ENCODE peak calls at places on chromosomes 6 and 20, in seven cellular contexts. X is mucosa of descending colon, N is progenitor cell of endocrine pancreas, G is omental fat pad, B is AG09309, Y is astrocyte of the cerebellum, V is astrocyte of the spinal cord. C is an unnamed sample.
A peak's percentile ranks its signal among the peaks of the same experiment; 100 is the strongest.

GRCh38 chr6:41275489-41275888 is 11.0 kb downstream of the TREM1 start:
- DNase-seq in X (no peak), N (no peak), G (no peak), B (no peak), Y (no peak), V (no peak), C (no peak)

GRCh38 chr20:49915118-49915379 is 280 bp downstream of the SPATA2 start:
- DNase-seq in X (no peak), N (no peak), G (no peak), B (no peak), Y (no peak), V (no peak), C (no peak)

GRCh38 chr6:88919032-88919431 is 44.4 kb downstream of the RNGTT start:
- DNase-seq in X (no peak), N (no peak), G (no peak), B (no peak), Y (no peak), V (no peak), C (no peak)

GRCh38 chr6:13288969-13289391 is 39.4 kb downstream of the TBC1D7 start:
- DNase-seq in X (no peak), N (no peak), G (peak; percentile 20), B (no peak), Y (no peak), V (no peak), C (no peak)

GRCh38 chr6:119322715-119323350 is 26.7 kb downstream of the MAN1A1 start:
- DNase-seq in X (no peak), N (no peak), G (no peak), B (no peak), Y (no peak), V (no peak), C (no peak)

GRCh38 chr6:117448732-117449131 is 23.0 kb upstream of the ROS1 start:
- DNase-seq in X (no peak), N (no peak), G (no peak), B (peak; percentile 91), Y (peak; percentile 94), V (peak; percentile 95), C (peak; percentile 67)

GRCh38 chr6:44642870-44643522 is 255.5 kb downstream of the CDC5L start:
- DNase-seq in X (no peak), N (no peak), G (no peak), B (no peak), Y (no peak), V (peak; percentile 64), C (no peak)

GRCh38 chr6:68777956-68778355 is 142.9 kb downstream of the ADGRB3 start:
- DNase-seq in X (no peak), N (no peak), G (no peak), B (no peak), Y (peak; percentile 15), V (peak; percentile 44), C (no peak)

GRCh38 chr6:119463081-119463626 is 113.6 kb upstream of the MAN1A1 start:
- DNase-seq in X (no peak), N (no peak), G (no peak), B (no peak), Y (no peak), V (no peak), C (no peak)

GRCh38 chr20:48618052-48618451 is 209.7 kb downstream of the PREX1 start:
- DNase-seq in X (peak; percentile 15), N (no peak), G (no peak), B (no peak), Y (no peak), V (no peak), C (no peak)

GRCh38 chr6:8556370-8557018 is 121.1 kb upstream of the SLC35B3 start:
- DNase-seq in X (no peak), N (no peak), G (no peak), B (no peak), Y (no peak), V (peak; percentile 55), C (no peak)

GRCh38 chr6:30942338-30943060 is 1.7 kb downstream of the MUCL3 start:
- DNase-seq in X (peak; percentile 75), N (peak; percentile 65), G (peak; percentile 35), B (peak; percentile 43), Y (peak; percentile 42), V (peak; percentile 71), C (peak; percentile 45)

GRCh38 chr20:51616060-51616459 is 73.5 kb upstream of the NFATC2 start:
- DNase-seq in X (no peak), N (no peak), G (no peak), B (no peak), Y (no peak), V (no peak), C (no peak)

GRCh38 chr6:169725270-169726048 is 1.2 kb upstream of the PHF10 start:
- DNase-seq in X (peak; percentile 59), N (peak; percentile 30), G (peak; percentile 73), B (no peak), Y (no peak), V (peak; percentile 78), C (no peak)

GRCh38 chr6:33677153-33677660 is 34.3 kb downstream of the UQCC2 start:
- DNase-seq in X (no peak), N (no peak), G (no peak), B (no peak), Y (peak; percentile 6), V (no peak), C (peak; percentile 22)

GRCh38 chr20:47019106-47019824 is 124.6 kb downstream of the EYA2 start:
- DNase-seq in X (no peak), N (no peak), G (no peak), B (peak; percentile 91), Y (no peak), V (peak; percentile 36), C (peak; percentile 86)

GRCh38 chr20:63116412-63117106 is 99.4 kb downstream of the YTHDF1 start:
- DNase-seq in X (peak; percentile 23), N (peak; percentile 67), G (no peak), B (no peak), Y (no peak), V (peak; percentile 7), C (no peak)

GRCh38 chr20:20697325-20697845 is 15.1 kb downstream of the RALGAPA2 start:
- DNase-seq in X (no peak), N (no peak), G (no peak), B (no peak), Y (no peak), V (no peak), C (no peak)

GRCh38 chr6:67501738-67502137 is 1133.3 kb upstream of the ADGRB3 start:
- DNase-seq in X (no peak), N (no peak), G (no peak), B (no peak), Y (no peak), V (no peak), C (no peak)

GRCh38 chr20:36399969-36400545 is 93.9 kb downstream of the DLGAP4 start:
- DNase-seq in X (no peak), N (no peak), G (no peak), B (no peak), Y (no peak), V (no peak), C (no peak)

GRCh38 chr6:51398064-51398740 is 579.5 kb downstream of the TFAP2B start:
- DNase-seq in X (no peak), N (no peak), G (no peak), B (no peak), Y (no peak), V (no peak), C (no peak)

GRCh38 chr20:48826883-48827771 is 672 bp downstream of the PREX1 start:
- DNase-seq in X (no peak), N (no peak), G (no peak), B (no peak), Y (no peak), V (peak; percentile 38), C (no peak)

GRCh38 chr6:135876048-135876447 is 24.5 kb downstream of the PDE7B start:
- DNase-seq in X (no peak), N (no peak), G (no peak), B (no peak), Y (no peak), V (no peak), C (no peak)

GRCh38 chr20:58870293-58871014 is 17.9 kb downstream of the GNAS start:
- DNase-seq in X (peak; percentile 78), N (peak; percentile 71), G (peak; percentile 40), B (no peak), Y (peak; percentile 38), V (peak; percentile 45), C (no peak)

GRCh38 chr20:36315545-36316351 is 9.6 kb downstream of the DLGAP4 start:
- DNase-seq in X (no peak), N (no peak), G (no peak), B (no peak), Y (no peak), V (no peak), C (no peak)

GRCh38 chr6:16049178-16049577 is 79.7 kb upstream of the MYLIP start:
- DNase-seq in X (no peak), N (no peak), G (no peak), B (no peak), Y (no peak), V (peak; percentile 53), C (no peak)

GRCh38 chr6:52503344-52503747 is 73.5 kb downstream of the TRAM2 start:
- DNase-seq in X (no peak), N (no peak), G (no peak), B (no peak), Y (no peak), V (peak; percentile 51), C (no peak)

GRCh38 chr6:87705070-87705691 is 3.1 kb upstream of the AKIRIN2 start:
- DNase-seq in X (no peak), N (no peak), G (no peak), B (no peak), Y (no peak), V (peak; percentile 18), C (no peak)

GRCh38 chr6:21083708-21084107 is 509.8 kb upstream of the SOX4 start:
- DNase-seq in X (no peak), N (no peak), G (no peak), B (no peak), Y (no peak), V (no peak), C (no peak)

GRCh38 chr6:43442935-43443334 is 12.4 kb downstream of the DLK2 start:
- DNase-seq in X (no peak), N (no peak), G (no peak), B (no peak), Y (no peak), V (no peak), C (no peak)
- TF ChIP-seq CTCF in X (no peak), N (no peak), G (no peak), B (no peak), Y (no peak), V (no peak), C (no peak)

GRCh38 chr6:150924808-150925654 is 59.5 kb downstream of the MTHFD1L start:
- DNase-seq in X (no peak), N (no peak), G (no peak), B (peak; percentile 44), Y (no peak), V (no peak), C (peak; percentile 68)
- TF ChIP-seq CTCF in X (no peak), N (no peak), G (no peak), B (no peak), Y (no peak), V (peak; percentile 0), C (no peak)

GRCh38 chr20:4949833-4950178 is 51.5 kb downstream of the SLC23A2 start:
- DNase-seq in X (no peak), N (no peak), G (no peak), B (no peak), Y (peak; percentile 53), V (peak; percentile 45), C (no peak)
- TF ChIP-seq CTCF in X (peak; percentile 30), N (peak; percentile 45), G (no peak), B (peak; percentile 67), Y (peak; percentile 74), V (peak; percentile 63), C (peak; percentile 71)

DNA sequence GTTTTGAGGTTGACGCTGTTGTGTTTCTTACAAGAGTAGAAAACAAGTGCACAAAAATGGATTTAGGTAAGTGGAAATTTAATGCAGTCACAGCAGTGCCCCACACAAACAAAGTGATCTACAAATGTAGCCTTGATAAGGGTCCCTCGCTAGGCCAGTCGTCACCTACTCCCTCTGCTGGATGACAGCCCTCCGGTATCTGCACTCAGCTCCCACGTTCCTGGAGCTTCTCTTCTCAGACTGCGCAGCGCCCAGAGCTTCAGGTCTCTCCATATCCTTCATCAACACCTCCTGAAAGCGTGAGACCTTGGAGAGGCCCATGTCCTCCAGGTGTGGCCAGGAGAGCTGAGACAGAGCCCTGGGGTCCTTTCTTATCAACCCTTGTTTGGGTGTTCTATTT is 58.3 kb upstream of the MAP3K4 start:
- DNase-seq in X (no peak), N (no peak), G (no peak), B (no peak), Y (no peak), V (no peak), C (no peak)
- TF ChIP-seq CTCF in X (no peak), N (peak; percentile 27), G (no peak), B (no peak), Y (no peak), V (no peak), C (no peak)